ENCODE peak calls at places on chromosomes 7 and 10, in ten cellular contexts. J, Y, T, V, R, N, G, M, L and I are unnamed samples.

GRCh38 chr7:2032876-2033407 is 199.8 kb downstream of the MAD1L1 start:
- DNase-seq in J (no peak), Y (no peak), T (no peak), V (no peak), R (no peak), N (no peak), G (no peak), M (no peak), L (no peak), I (no peak)

GRCh38 chr7:38129162-38129561 is 48.9 kb upstream of the STARD3NL start:
- DNase-seq in J (no peak), Y (no peak), T (no peak), V (no peak), R (no peak), N (no peak), G (no peak), M (no peak), L (no peak), I (no peak)

GRCh38 chr7:43785425-43785824 is 26.9 kb downstream of the BLVRA start:
- DNase-seq in J (no peak), Y (no peak), T (no peak), V (no peak), R (no peak), N (peak; percentile 84), G (no peak), M (no peak), L (no peak), I (no peak)

GRCh38 chr7:55120501-55121198 is 101.8 kb downstream of the EGFR start:
- DNase-seq in J (no peak), Y (no peak), T (no peak), V (no peak), R (no peak), N (no peak), G (no peak), M (no peak), L (no peak), I (no peak)

GRCh38 chr7:88111136-88111748 is 108.6 kb downstream of the SRI start:
- DNase-seq in J (peak; percentile 39), Y (peak; percentile 42), T (peak; percentile 43), V (no peak), R (no peak), N (peak; percentile 11), G (no peak), M (no peak), L (no peak), I (no peak)

GRCh38 chr10:27742926-27743735 is 2.5 kb downstream of the MKX start:
- DNase-seq in J (no peak), Y (no peak), T (no peak), V (no peak), R (no peak), N (no peak), G (no peak), M (peak; percentile 21), L (no peak), I (no peak)

GRCh38 chr10:100303724-100304319 is 17.3 kb upstream of the BLOC1S2 start:
- DNase-seq in J (peak; percentile 69), Y (peak; percentile 71), T (peak; percentile 36), V (no peak), R (no peak), N (no peak), G (no peak), M (no peak), L (no peak), I (no peak)

GRCh38 chr10:110434477-110435096 is 63.1 kb upstream of the DUSP5 start:
- DNase-seq in J (no peak), Y (no peak), T (no peak), V (no peak), R (no peak), N (no peak), G (no peak), M (no peak), L (no peak), I (no peak)

GRCh38 chr7:93040355-93040754 is 77.4 kb downstream of the SAMD9 start:
- DNase-seq in J (no peak), Y (no peak), T (no peak), V (no peak), R (no peak), N (no peak), G (no peak), M (no peak), L (no peak), I (no peak)

GRCh38 chr7:6271091-6271658 is 1.2 kb downstream of the CYTH3 start:
- DNase-seq in J (peak; percentile 92), Y (peak; percentile 26), T (peak; percentile 72), V (peak; percentile 17), R (no peak), N (no peak), G (peak; percentile 59), M (peak; percentile 60), L (peak; percentile 18), I (peak; percentile 64)

GRCh38 chr7:149126662-149127321 is 668 bp upstream of the ZNF425 start:
- DNase-seq in J (peak; percentile 63), Y (peak; percentile 70), T (peak; percentile 49), V (peak; percentile 80), R (no peak), N (no peak), G (peak; percentile 49), M (peak; percentile 60), L (peak; percentile 76), I (peak; percentile 61)

GRCh38 chr7:28625446-28625845 is 213.1 kb downstream of the CREB5 start:
- DNase-seq in J (no peak), Y (no peak), T (no peak), V (no peak), R (no peak), N (no peak), G (no peak), M (no peak), L (no peak), I (no peak)

GRCh38 chr10:93751832-93752231 is 5.9 kb upstream of the LGI1 start:
- DNase-seq in J (peak; percentile 61), Y (peak; percentile 76), T (no peak), V (no peak), R (no peak), N (no peak), G (no peak), M (no peak), L (no peak), I (no peak)

GRCh38 chr10:613661-614340 is 75.7 kb downstream of the DIP2C start:
- DNase-seq in J (no peak), Y (no peak), T (no peak), V (no peak), R (no peak), N (no peak), G (no peak), M (no peak), L (no peak), I (no peak)

GRCh38 chr7:150329331-150330106 is 6.2 kb upstream of the ACTR3C start:
- DNase-seq in J (no peak), Y (no peak), T (peak; percentile 67), V (no peak), R (no peak), N (no peak), G (peak; percentile 13), M (no peak), L (no peak), I (no peak)

GRCh38 chr7:117157121-117157870 is 165.6 kb downstream of the WNT2 start:
- DNase-seq in J (peak; percentile 17), Y (no peak), T (peak; percentile 73), V (no peak), R (no peak), N (peak; percentile 92), G (peak; percentile 58), M (peak; percentile 33), L (no peak), I (no peak)

GRCh38 chr10:68231106-68231901 is 609 bp downstream of the ATOH7 start:
- DNase-seq in J (peak; percentile 92), Y (peak; percentile 90), T (peak; percentile 75), V (peak; percentile 51), R (no peak), N (no peak), G (peak; percentile 57), M (peak; percentile 65), L (peak; percentile 39), I (peak; percentile 63)

GRCh38 chr10:74058071-74058470 is 60.2 kb downstream of the VCL start:
- DNase-seq in J (no peak), Y (no peak), T (no peak), V (no peak), R (no peak), N (no peak), G (no peak), M (no peak), L (no peak), I (no peak)

GRCh38 chr10:14653271-14654161 is 121.2 kb downstream of the FAM107B start:
- DNase-seq in J (peak; percentile 86), Y (peak; percentile 53), T (peak; percentile 23), V (no peak), R (no peak), N (peak; percentile 80), G (peak; percentile 16), M (no peak), L (no peak), I (peak; percentile 11)

GRCh38 chr10:102101152-102101551 is 19.0 kb downstream of the LDB1 start:
- DNase-seq in J (no peak), Y (no peak), T (no peak), V (no peak), R (no peak), N (no peak), G (no peak), M (no peak), L (no peak), I (no peak)

GRCh38 chr10:12048547-12048946 is 5.9 kb upstream of the UPF2 start:
- DNase-seq in J (no peak), Y (no peak), T (no peak), V (no peak), R (no peak), N (no peak), G (no peak), M (no peak), L (no peak), I (no peak)

GRCh38 chr7:24504040-24504439 is 69.2 kb upstream of the PALS2 start:
- DNase-seq in J (no peak), Y (no peak), T (no peak), V (no peak), R (no peak), N (no peak), G (no peak), M (no peak), L (no peak), I (no peak)

GRCh38 chr10:4656576-4657194 is 169.3 kb upstream of the AKR1E2 start:
- DNase-seq in J (peak; percentile 34), Y (peak; percentile 39), T (peak; percentile 46), V (no peak), R (no peak), N (no peak), G (peak; percentile 14), M (peak; percentile 64), L (peak; percentile 27), I (no peak)

GRCh38 chr10:116742367-116743265 is at the start of gene HSPA12A:
- DNase-seq in J (peak; percentile 78), Y (peak; percentile 94), T (peak; percentile 86), V (peak; percentile 58), R (no peak), N (peak; percentile 57), G (peak; percentile 53), M (peak; percentile 84), L (peak; percentile 18), I (peak; percentile 75)

GRCh38 chr7:152537639-152538038 is 101.8 kb upstream of the KMT2C start:
- DNase-seq in J (no peak), Y (no peak), T (no peak), V (no peak), R (no peak), N (no peak), G (no peak), M (no peak), L (no peak), I (no peak)

GRCh38 chr7:52154382-52154781 is 837.8 kb upstream of the COBL start:
- DNase-seq in J (no peak), Y (no peak), T (no peak), V (no peak), R (no peak), N (no peak), G (no peak), M (no peak), L (no peak), I (no peak)

GRCh38 chr10:80900661-80901060 is 363.0 kb downstream of the SH2D4B start:
- DNase-seq in J (no peak), Y (no peak), T (no peak), V (no peak), R (no peak), N (no peak), G (no peak), M (no peak), L (no peak), I (no peak)

GRCh38 chr10:60729106-60729505 is 49.2 kb upstream of the CDK1 start:
- DNase-seq in J (no peak), Y (no peak), T (no peak), V (no peak), R (no peak), N (no peak), G (no peak), M (no peak), L (no peak), I (no peak)